ENCODE peak calls at places on chromosomes 2 and 18, in five cellular contexts. S, V, K, W and L are unnamed samples.

GRCh38 chr2:27811768-27812167 is 40.2 kb downstream of the MRPL33 start:
- DNase-seq in S (no peak), V (no peak), K (no peak), W (no peak), L (no peak)

GRCh38 chr2:152408260-152408659 is 73.3 kb downstream of the FMNL2 start:
- DNase-seq in S (no peak), V (no peak), K (no peak), W (no peak), L (no peak)

GRCh38 chr18:61635901-61636528 is 256.8 kb downstream of the RNF152 start:
- DNase-seq in S (peak; percentile 87), V (peak; percentile 80), K (peak; percentile 78), W (peak; percentile 18), L (peak; percentile 86)

GRCh38 chr2:133581027-133581760 is 12.9 kb upstream of the NCKAP5 start:
- DNase-seq in S (no peak), V (peak; percentile 27), K (no peak), W (no peak), L (no peak)

GRCh38 chr2:230842473-230842872 is 22.3 kb upstream of the ITM2C start:
- DNase-seq in S (no peak), V (no peak), K (no peak), W (no peak), L (no peak)

GRCh38 chr2:71609958-71610357 is 156.6 kb downstream of the DYSF start:
- DNase-seq in S (no peak), V (peak; percentile 1), K (no peak), W (no peak), L (no peak)

GRCh38 chr2:42128731-42129486 is 40.2 kb upstream of the EML4 start:
- DNase-seq in S (no peak), V (no peak), K (no peak), W (no peak), L (no peak)

GRCh38 chr18:32881009-32881408 is 108.2 kb upstream of the KLHL14 start:
- DNase-seq in S (no peak), V (no peak), K (no peak), W (no peak), L (no peak)

DNA sequence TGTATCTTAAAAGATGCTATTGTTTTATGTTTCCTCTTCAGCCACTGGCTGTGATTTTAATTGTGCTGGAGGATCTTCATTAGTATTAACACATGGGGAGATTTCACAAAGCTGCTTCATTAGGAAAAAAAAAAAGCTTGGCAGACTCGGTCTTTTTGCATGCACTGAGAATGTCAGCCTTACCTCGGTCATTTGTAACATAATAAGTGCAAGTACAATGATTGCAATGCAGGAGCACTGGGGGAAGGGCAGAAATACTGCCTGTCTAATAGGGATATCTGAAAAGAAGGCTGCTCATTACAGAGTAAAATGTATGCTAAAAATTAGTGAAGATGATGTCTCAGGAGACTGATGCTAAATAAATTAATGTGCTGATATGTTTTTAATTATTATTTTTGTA is 1.3 kb upstream of the BAZ2B start:
- DNase-seq in S (no peak), V (peak; percentile 47), K (peak; percentile 70), W (no peak), L (no peak)
- TF ChIP-seq CTCF in S (no peak), V (no peak), K (no peak), W (no peak), L (no peak)

DNA sequence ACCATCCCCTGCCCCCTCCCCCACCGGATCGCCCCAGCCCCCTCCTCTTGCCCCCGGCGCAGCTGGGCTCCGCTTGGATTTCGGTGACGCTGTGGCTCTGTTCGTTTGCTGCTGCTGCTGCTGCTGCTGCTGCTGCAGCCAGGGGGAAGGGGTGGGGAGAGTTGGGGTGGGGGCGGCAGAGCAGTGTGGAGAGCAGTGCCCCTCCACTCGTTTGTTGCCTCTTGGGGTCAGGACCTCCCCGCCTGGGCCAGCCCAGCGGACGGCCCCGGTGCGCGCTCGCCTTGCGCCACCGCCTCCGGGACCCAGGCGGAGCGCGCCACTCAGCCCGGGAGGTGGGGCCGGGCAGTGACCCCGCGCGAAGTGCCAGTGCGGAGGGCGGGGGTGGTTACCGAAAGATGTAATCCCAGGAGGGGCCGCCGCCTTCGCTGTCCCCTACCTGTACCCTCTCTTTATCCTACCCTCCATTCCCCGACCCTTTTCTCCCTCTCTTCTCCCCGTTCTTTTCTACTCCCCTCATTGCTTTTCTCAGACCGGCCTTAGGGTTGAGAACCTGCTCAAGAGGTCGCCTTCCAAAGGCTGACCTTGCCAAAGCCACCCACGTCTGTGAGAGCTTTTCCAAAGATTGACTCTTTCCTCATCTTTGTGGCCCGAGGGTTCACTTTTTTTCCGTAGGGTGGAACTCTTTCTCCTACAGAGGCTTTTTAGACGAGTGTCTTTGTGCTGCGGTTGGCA is 187.6 kb upstream of the FANCL start:
- DNase-seq in S (no peak), V (no peak), K (peak; percentile 75), W (no peak), L (no peak)
- H3K27ac ChIP-seq in S (no peak overlapping the region), V (no peak overlapping the region), K (peak overlapping the region; percentile 52), W (no peak overlapping the region), L (no peak overlapping the region)

DNA sequence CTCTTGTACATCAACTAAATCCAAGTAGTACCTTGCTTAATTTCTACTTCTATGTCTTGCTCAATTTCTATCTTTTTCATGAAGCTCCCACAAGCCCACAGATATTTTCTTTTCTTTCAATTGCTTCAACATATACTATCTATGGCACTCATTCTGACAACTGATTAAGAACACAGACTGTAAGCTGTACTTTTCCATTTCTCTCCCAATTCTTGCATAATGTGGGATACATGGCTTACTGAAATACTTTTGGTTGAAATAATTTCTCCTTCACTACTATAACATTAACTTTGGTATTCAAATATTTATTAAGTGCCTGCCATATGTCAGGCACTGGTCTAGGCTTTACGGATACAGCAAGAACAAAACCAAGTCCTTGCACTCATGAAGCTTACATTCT is 84.8 kb downstream of the GORASP2 start:
- DNase-seq in S (no peak), V (no peak), K (no peak), W (no peak), L (no peak)
- H3K4me1 ChIP-seq in S (no peaks in the 10 kb centered on the region), V (no peaks in the 10 kb centered on the region), K (peaks cover 2% of the 10 kb centered on the region), W (no peaks in the 10 kb centered on the region), L (no peaks in the 10 kb centered on the region)

GRCh38 chr2:119011162-119011909 is 69.3 kb downstream of the MARCO start:
- DNase-seq in S (no peak), V (peak; percentile 44), K (peak; percentile 84), W (peak; percentile 33), L (peak; percentile 49)
- TF ChIP-seq CTCF in S (no peak), V (peak; percentile 57), K (peak; percentile 61), W (peak; percentile 93), L (peak; percentile 40)

GRCh38 chr2:12605366-12605765 is 111.4 kb upstream of the TRIB2 start:
- DNase-seq in S (no peak), V (no peak), K (no peak), W (no peak), L (no peak)
- H3K27ac ChIP-seq in S (no peak overlapping the region), V (no peak overlapping the region), K (no peak overlapping the region), W (no peak overlapping the region), L (no peak overlapping the region)

GRCh38 chr18:9108911-9109310 is 6.4 kb downstream of the NDUFV2 start:
- DNase-seq in S (no peak), V (no peak), K (no peak), W (no peak), L (no peak)
- H3K4me1 ChIP-seq in S (peaks cover 3% of the 10 kb centered on the region), V (peaks cover 92% of the 10 kb centered on the region), K (peaks cover 56% of the 10 kb centered on the region), W (peaks cover 84% of the 10 kb centered on the region), L (peaks cover 80% of the 10 kb centered on the region)